ENCODE peak calls at places on chromosomes 5 and 9, in seven cellular contexts. F is heart right ventricle, T is kidney, Z is IMR-90, D is HCT116, Q is pancreas, X is A549. G is an unnamed sample. For H3K9me3, the result is how much of the 10 kb centered on the place peaks cover.

GRCh38 chr9:129126789-129127618 is 15.8 kb downstream of the PTPA start:
- DNase-seq in F (no peak), T (no peak), Z (no peak), D (no peak), Q (no peak), X (no peak), G (no peak)

GRCh38 chr9:126702501-126703329 is 89.0 kb downstream of the LMX1B start:
- DNase-seq in F (no peak), T (peak), Z (no peak), D (no peak), Q (no peak), X (no peak), G (peak)

GRCh38 chr9:20041717-20042116 is 252.9 kb upstream of the SLC24A2 start:
- DNase-seq in F (peak), T (no peak), Z (no peak), D (no peak), Q (peak), X (no peak), G (no peak)

GRCh38 chr5:98994636-98995035 is 65.8 kb upstream of the CHD1 start:
- DNase-seq in F (no peak), T (no peak), Z (no peak), D (no peak), Q (no peak), X (no peak), G (no peak)

GRCh38 chr5:10251409-10251808 is 1.3 kb downstream of the CCT5 start:
- DNase-seq in F (no peak), T (no peak), Z (no peak), D (no peak), Q (no peak), X (no peak), G (no peak)

GRCh38 chr5:97554992-97555981 is 372.2 kb upstream of the RIOK2 start:
- DNase-seq in F (no peak), T (no peak), Z (peak), D (no peak), Q (no peak), X (no peak), G (no peak)

GRCh38 chr5:132797651-132798050 is 15.5 kb upstream of the SOWAHA start:
- DNase-seq in F (no peak), T (no peak), Z (no peak), D (no peak), Q (no peak), X (no peak), G (no peak)

GRCh38 chr9:104795082-104795481 is 31.2 kb downstream of the NIPSNAP3B start:
- DNase-seq in F (no peak), T (no peak), Z (no peak), D (no peak), Q (no peak), X (no peak), G (no peak)

GRCh38 chr5:139708877-139709586 is 60.9 kb downstream of the CXXC5 start:
- DNase-seq in F (peak), T (peak), Z (peak), D (no peak), Q (peak), X (peak), G (no peak)

GRCh38 chr9:137384116-137384756 is 38.7 kb downstream of the EXD3 start:
- DNase-seq in F (no peak), T (peak), Z (peak), D (no peak), Q (no peak), X (no peak), G (no peak)

GRCh38 chr5:174723979-174724483 is 351 bp upstream of the MSX2 start:
- DNase-seq in F (no peak), T (no peak), Z (no peak), D (peak), Q (no peak), X (peak), G (no peak)

GRCh38 chr5:73565969-73566547 is 515 bp downstream of the UTP15 start:
- DNase-seq in F (no peak), T (no peak), Z (no peak), D (no peak), Q (no peak), X (no peak), G (no peak)

DNA sequence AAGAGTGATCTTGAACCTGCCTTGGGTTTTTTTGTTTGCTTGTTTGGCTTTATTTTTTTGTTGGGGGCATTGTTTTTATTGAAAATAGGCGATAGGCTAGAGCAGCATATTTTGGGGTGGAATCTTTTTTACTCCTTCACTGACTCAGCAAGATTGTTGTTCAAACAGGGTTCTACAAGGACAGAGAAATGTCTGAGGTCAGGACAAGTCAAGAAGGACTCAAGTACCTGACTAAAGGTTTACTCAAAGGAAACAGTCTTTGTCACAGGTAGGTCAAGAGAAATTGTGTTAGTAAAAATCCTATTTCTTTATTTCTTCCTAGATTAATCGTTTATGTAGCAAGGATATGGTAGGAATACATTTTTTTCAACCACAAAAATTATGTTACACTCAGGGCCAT is 1564.0 kb upstream of the CDH9 start:
- DNase-seq in F (no peak), T (no peak), Z (no peak), D (no peak), Q (no peak), X (no peak), G (no peak)
- H3K9me3 ChIP-seq in F (under half), T (under half), Z (under half), D (under half), Q (under half), X (under half), G (under half)

GRCh38 chr9:109278216-109278615 is 42.6 kb downstream of the EPB41L4B start:
- DNase-seq in F (no peak), T (no peak), Z (no peak), D (no peak), Q (no peak), X (no peak), G (no peak)
- H3K9me3 ChIP-seq in F (under half), T (under half), Z (under half), D (under half), Q (under half), X (under half), G (under half)

DNA sequence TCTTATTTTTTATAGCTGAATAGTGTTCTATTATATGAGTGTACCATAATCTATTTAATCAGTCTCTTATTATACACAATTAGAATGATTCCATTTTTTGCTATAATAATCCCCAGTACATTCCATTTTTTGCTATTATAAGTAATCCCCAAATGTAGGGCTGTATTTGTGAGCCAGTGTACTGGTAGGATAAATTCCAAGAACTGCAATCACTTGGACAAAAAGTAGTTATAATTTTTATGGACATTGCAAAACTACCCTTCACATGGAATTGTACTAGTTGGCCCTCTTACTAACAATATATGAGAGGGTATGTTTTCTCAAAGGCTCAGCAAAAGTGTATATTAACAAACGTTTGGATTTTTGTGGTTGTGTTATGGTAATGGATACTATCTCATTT is 481.7 kb upstream of the CLINT1 start:
- DNase-seq in F (no peak), T (no peak), Z (no peak), D (no peak), Q (no peak), X (no peak), G (no peak)
- H3K9me3 ChIP-seq in F (under half), T (under half), Z (under half), D (under half), Q (under half), X (under half), G (under half)

GRCh38 chr5:6439588-6440550 is 8.8 kb upstream of the UBE2QL1 start:
- DNase-seq in F (no peak), T (no peak), Z (no peak), D (no peak), Q (no peak), X (no peak), G (no peak)

GRCh38 chr5:6446042-6446441 is 2.6 kb upstream of the UBE2QL1 start:
- DNase-seq in F (no peak), T (no peak), Z (no peak), D (no peak), Q (no peak), X (no peak), G (no peak)

GRCh38 chr5:6442333-6442732 is 6.3 kb upstream of the UBE2QL1 start:
- DNase-seq in F (no peak), T (no peak), Z (no peak), D (no peak), Q (no peak), X (no peak), G (no peak)

GRCh38 chr5:6446626-6447309 is 1.9 kb upstream of the UBE2QL1 start:
- DNase-seq in F (no peak), T (peak), Z (no peak), D (no peak), Q (no peak), X (peak), G (no peak)

DNA sequence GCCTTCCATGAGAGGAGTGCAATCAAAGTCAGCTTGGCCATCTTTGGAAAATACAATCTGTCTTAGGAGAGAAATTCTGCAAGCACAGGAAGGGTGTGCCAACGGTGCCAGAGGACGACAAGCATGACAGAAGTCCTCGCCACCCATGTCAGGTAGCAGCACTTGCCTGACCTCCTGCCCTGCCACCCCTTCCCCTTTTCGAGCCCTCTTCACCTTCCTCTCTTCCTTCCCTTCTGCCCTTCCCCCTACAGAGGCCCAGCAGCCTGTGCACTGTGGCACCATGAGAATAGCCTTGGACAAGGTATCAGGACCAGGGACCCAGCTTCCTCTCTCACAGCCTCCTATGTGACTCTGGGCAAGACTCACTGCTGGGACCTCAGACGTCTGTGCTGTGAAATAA is 5.3 kb upstream of the UBE2QL1 start:
- DNase-seq in F (no peak), T (no peak), Z (no peak), D (no peak), Q (no peak), X (no peak), G (no peak)
- H3K9me3 ChIP-seq in F (under half), T (under half), Z (under half), D (under half), Q (under half), X (under half), G (under half)

DNA sequence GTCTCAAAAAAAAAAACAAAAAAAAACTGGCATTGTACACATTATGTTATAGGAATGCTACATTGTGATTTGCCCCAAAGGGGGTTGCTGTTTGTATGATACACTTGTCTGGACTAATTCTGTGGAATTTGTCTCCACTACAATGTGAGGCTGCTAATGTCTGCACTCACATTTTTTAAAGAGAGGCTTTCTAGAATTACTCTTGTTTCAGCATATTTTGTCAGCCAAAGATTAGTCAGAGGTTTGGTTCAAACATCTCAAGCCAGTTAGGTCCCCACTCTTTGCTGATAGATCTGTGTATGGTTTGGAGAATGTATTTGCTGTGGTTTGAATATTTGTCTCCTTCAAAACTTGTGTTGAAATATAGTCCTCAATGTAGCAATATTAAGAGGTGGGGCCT is 59.3 kb upstream of the ZNF169 start:
- DNase-seq in F (no peak), T (no peak), Z (no peak), D (no peak), Q (no peak), X (no peak), G (no peak)
- H3K9me3 ChIP-seq in F (under half), T (under half), Z (under half), D (under half), Q (under half), X (under half), G (under half)

DNA sequence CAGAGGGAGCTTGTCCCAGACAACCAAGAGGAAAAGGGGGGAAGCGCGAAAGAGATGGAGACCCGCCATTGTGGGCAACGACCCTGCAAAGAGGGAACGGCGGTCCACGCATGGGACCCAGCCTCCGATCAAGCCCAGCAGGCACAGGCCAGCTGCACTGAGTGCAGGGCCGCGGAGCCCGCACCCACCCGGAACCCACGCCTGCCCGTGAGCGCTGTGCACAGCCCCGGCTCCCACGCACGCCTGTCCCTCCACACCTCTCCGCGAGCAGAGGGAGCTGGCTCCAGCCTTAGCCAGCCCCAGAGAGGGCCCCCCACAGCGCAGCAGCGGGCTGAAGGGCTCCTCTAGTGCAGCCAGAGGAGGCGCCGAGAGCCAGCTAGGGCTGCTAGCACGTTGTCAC is 416.5 kb downstream of the DMRTA1 start:
- DNase-seq in F (no peak), T (peak), Z (no peak), D (no peak), Q (peak), X (no peak), G (no peak)
- H3K9me3 ChIP-seq in F (under half), T (under half), Z (under half), D (under half), Q (under half), X (under half), G (under half)

G was measured in right lobe of liver.